ENCODE peak calls at places on chromosome 7, in ten cellular contexts. J, K, I, T, W, G, X, A, H and Y are unnamed samples.

GRCh38 chr7:78828317-78828716 is 625.1 kb downstream of the MAGI2 start:
- DNase-seq in W (no peak), J (no peak), A (peak; percentile 9), K (no peak), I (no peak), T (no peak), H (no peak), X (no peak), G (no peak), Y (no peak)

GRCh38 chr7:14380881-14381280 is 391.4 kb upstream of the ETV1 start:
- DNase-seq in A (no peak), K (no peak), H (peak; percentile 38), X (no peak), T (no peak), J (no peak), G (no peak), W (no peak), I (peak; percentile 16), Y (no peak)

GRCh38 chr7:27883726-27884125 is 143.8 kb downstream of the TAX1BP1 start:
- DNase-seq in A (peak; percentile 67), I (no peak), J (no peak), K (no peak), H (no peak), T (no peak), G (no peak), W (no peak), X (no peak), Y (no peak)

GRCh38 chr7:127682140-127682539 is 30.1 kb downstream of the SND1 start:
- DNase-seq in X (no peak), A (no peak), K (no peak), H (no peak), I (no peak), W (no peak), J (no peak), T (no peak), G (no peak), Y (no peak)

GRCh38 chr7:77202544-77202976 is 2.9 kb upstream of the FGL2 start:
- DNase-seq in J (no peak), K (peak; percentile 56), I (no peak), H (no peak), G (no peak), W (no peak), T (peak; percentile 11), X (no peak), A (no peak), Y (peak; percentile 68)

GRCh38 chr7:94621120-94621519 is 34.8 kb downstream of the SGCE start:
- DNase-seq in J (no peak), I (no peak), W (no peak), K (no peak), X (no peak), G (no peak), H (no peak), T (no peak), A (no peak), Y (no peak)

GRCh38 chr7:158765020-158765419 is 60.4 kb upstream of the NCAPG2 start:
- DNase-seq in A (no peak), J (no peak), I (no peak), W (no peak), K (no peak), H (no peak), G (no peak), X (no peak), T (no peak), Y (no peak)

GRCh38 chr7:16978358-16979244 is 96.8 kb upstream of the AGR3 start:
- DNase-seq in A (peak; percentile 84), X (no peak), K (no peak), G (no peak), I (no peak), J (peak; percentile 89), W (peak; percentile 56), H (peak; percentile 30), T (no peak), Y (no peak)

GRCh38 chr7:13822678-13823077 is 166.8 kb downstream of the ETV1 start:
- DNase-seq in W (peak; percentile 77), J (peak; percentile 37), H (no peak), X (no peak), T (no peak), A (no peak), K (no peak), G (no peak), I (no peak), Y (no peak)

GRCh38 chr7:77859343-77859742 is 60.8 kb downstream of the PHTF2 start:
- DNase-seq in T (peak; percentile 25), I (no peak), X (no peak), K (no peak), W (no peak), G (no peak), A (no peak), J (no peak), H (no peak), Y (no peak)

GRCh38 chr7:32890553-32891045 is 961 bp downstream of the KBTBD2 start:
- DNase-seq in I (no peak), A (peak; percentile 71), X (no peak), W (peak; percentile 69), K (peak; percentile 67), J (peak; percentile 81), H (peak; percentile 65), T (peak; percentile 67), G (no peak), Y (peak; percentile 56)

GRCh38 chr7:140080919-140081318 is 18.2 kb upstream of the PARP12 start:
- DNase-seq in H (no peak), T (no peak), I (no peak), J (no peak), W (no peak), G (no peak), X (no peak), K (no peak), A (no peak), Y (no peak)

GRCh38 chr7:127920787-127921438 is 110.3 kb downstream of the LRRC4 start:
- DNase-seq in T (no peak), A (peak; percentile 76), I (no peak), W (no peak), J (peak; percentile 80), G (no peak), K (no peak), X (no peak), H (no peak), Y (no peak)

GRCh38 chr7:26965724-26966123 is 101.3 kb upstream of the SKAP2 start:
- DNase-seq in X (no peak), A (no peak), W (no peak), T (no peak), K (no peak), I (no peak), J (no peak), G (no peak), H (no peak), Y (no peak)

GRCh38 chr7:149569025-149569725 is 71.6 kb upstream of the ZNF746 start:
- DNase-seq in K (no peak), W (no peak), G (no peak), J (no peak), I (no peak), X (no peak), H (no peak), A (peak; percentile 11), T (no peak), Y (no peak)

GRCh38 chr7:150918378-150918777 is 59.7 kb downstream of the KCNH2 start:
- DNase-seq in X (no peak), I (no peak), A (no peak), K (no peak), J (no peak), H (no peak), G (no peak), T (no peak), W (no peak), Y (no peak)

DNA sequence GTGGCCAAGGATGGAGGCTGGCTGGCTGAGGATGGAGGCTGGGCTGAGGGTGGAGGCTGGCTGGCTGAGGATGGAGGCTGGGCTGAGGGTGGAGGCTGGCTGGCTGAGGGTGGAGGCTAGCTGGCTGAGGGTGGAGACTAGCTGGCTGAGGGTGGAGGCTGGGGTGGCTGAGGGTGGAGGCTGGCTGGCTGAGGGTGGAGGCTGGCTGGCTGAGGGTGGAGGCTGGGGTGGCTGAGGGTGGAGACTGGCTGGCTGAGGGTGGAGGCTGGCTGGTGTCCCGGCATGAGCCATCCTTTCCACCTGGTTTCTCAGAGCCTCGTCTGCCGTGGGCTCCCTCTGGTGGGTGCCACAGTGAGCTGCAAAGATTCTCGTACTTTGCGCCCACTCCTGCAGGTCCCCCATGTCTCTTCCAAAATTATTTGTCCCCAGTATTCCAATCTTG is 88.4 kb downstream of the ELFN1 start:
- DNase-seq in J (peak; percentile 50), A (peak; percentile 41), I (peak; percentile 49), G (peak; percentile 84), H (peak; percentile 22), K (peak; percentile 68), X (no peak), T (no peak), W (peak; percentile 11), Y (peak; percentile 65)
- TF ChIP-seq CTCF in J (peak; percentile 38), A (peak; percentile 44), I (peak; percentile 24), G (peak; percentile 64), H (peak; percentile 61), K (no peak), X (no peak), T (no peak), W (no peak), Y (peak; percentile 57)

GRCh38 chr7:20310963-20311742 is 19.5 kb upstream of the ITGB8 start:
- DNase-seq in K (no peak), A (peak; percentile 82), X (no peak), W (peak; percentile 51), I (no peak), H (peak; percentile 53), G (no peak), T (peak; percentile 68), J (peak; percentile 65), Y (no peak)
- TF ChIP-seq CTCF in K (no peak), A (peak; percentile 29), X (no peak), W (peak; percentile 32), I (no peak), H (peak; percentile 71), G (peak; percentile 92), T (peak; percentile 79), J (peak; percentile 34), Y (peak; percentile 48)

DNA sequence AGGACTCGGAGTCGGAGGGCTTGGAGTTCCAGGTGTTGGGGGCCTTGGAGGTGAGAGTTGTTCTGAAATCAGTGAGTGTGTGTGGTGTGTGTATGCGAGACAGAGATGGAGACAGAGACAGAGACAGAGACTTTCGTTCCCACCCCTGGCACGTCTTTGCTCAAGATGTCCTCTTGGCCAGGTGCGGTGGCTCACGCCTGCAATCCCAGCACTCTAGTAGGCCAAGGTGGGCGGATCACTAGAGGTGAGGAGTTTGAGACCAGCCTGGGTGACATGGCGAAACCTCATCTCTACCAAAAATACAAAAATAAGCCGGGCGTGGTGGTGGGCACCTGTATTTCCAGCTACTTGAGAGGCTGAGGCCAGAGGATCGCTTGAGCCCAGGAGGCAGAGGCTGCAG is 20.0 kb upstream of the LIMK1 start:
- DNase-seq in K (no peak), J (no peak), T (no peak), I (no peak), A (no peak), W (no peak), X (no peak), G (no peak), H (no peak), Y (no peak)
- TF ChIP-seq CTCF in K (no peak), J (no peak), T (no peak), I (no peak), A (no peak), W (no peak), X (no peak), G (no peak), H (no peak), Y (no peak)

DNA sequence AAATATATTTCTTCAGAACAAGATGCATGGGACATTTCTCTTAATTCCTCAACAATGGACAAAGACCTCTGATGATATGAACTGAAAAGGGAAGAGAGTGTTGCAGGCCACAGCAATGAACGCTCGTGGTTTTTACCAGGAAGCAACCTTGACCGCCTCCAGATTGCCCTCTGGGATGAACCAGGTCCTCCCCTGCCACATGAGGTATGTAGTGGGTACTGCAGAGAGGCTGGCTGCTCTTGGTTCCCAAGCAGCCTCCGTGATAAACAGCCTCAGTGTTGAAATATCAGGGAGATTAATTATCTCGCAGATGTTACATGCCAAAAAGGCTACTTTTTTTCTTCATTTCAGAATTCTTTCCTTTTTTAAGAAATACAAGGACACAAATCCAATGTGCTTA is 338.8 kb downstream of the ELMO1 start:
- DNase-seq in A (no peak), X (no peak), T (no peak), I (no peak), W (no peak), H (no peak), J (no peak), G (no peak), K (no peak), Y (no peak)
- TF ChIP-seq CTCF in A (no peak), X (no peak), T (no peak), I (no peak), W (no peak), H (no peak), J (no peak), G (no peak), K (no peak), Y (no peak)